ENCODE peak calls at places on chromosomes 13 and 19, in seven cellular contexts. H is cardiac muscle cell, Y is fibroblast of villous mesenchyme, Z is cardiac fibroblast, N is Caco-2, V is GM06990, G is gastrocnemius medialis. W is an unnamed sample.

GRCh38 chr13:98144501-98145350 is 1.8 kb downstream of the FARP1 start:
- DNase-seq in N (peak), H (peak), Y (peak), G (no peak), V (no peak), Z (peak), W (peak)

GRCh38 chr19:14502334-14503092 is 6.6 kb upstream of the GIPC1 start:
- DNase-seq in V (no peak), G (no peak), Z (peak), N (peak), H (no peak), Y (peak), W (no peak)

GRCh38 chr19:5338661-5339469 is 1.7 kb downstream of the PTPRS start:
- DNase-seq in Y (no peak), V (peak), Z (no peak), H (peak), G (no peak), N (no peak), W (peak)

GRCh38 chr13:112849500-112849899 is 119.5 kb upstream of the MCF2L start:
- DNase-seq in G (no peak), N (no peak), V (no peak), Y (no peak), Z (no peak), H (no peak), W (peak)

GRCh38 chr13:41034862-41035261 is 15.7 kb upstream of the ELF1 start:
- DNase-seq in Z (peak), Y (no peak), G (no peak), N (no peak), V (no peak), H (no peak), W (no peak)

GRCh38 chr13:92573467-92574057 is 653.0 kb upstream of the GPC6 start:
- DNase-seq in Y (peak), V (no peak), H (peak), N (no peak), Z (peak), G (no peak), W (no peak)

GRCh38 chr19:30219682-30220081 is 152.5 kb upstream of the ZNF536 start:
- DNase-seq in N (no peak), G (no peak), V (no peak), Z (no peak), H (no peak), Y (no peak), W (peak)

GRCh38 chr13:99376924-99377323 is 69.7 kb upstream of the GPR183 start:
- DNase-seq in G (no peak), N (no peak), V (no peak), Y (no peak), H (no peak), Z (no peak), W (no peak)

GRCh38 chr13:60111726-60112125 is 52.0 kb downstream of the DIAPH3 start:
- DNase-seq in Z (peak), Y (no peak), V (no peak), N (no peak), H (no peak), G (no peak), W (no peak)

GRCh38 chr19:56348289-56348877 is 33.7 kb upstream of the ZSCAN5A start:
- DNase-seq in G (no peak), V (no peak), Z (peak), N (no peak), H (no peak), Y (peak), W (peak)

GRCh38 chr13:98974053-98974452 is 3.8 kb downstream of the DOCK9 start:
- DNase-seq in N (no peak), V (peak), G (no peak), H (no peak), Z (no peak), Y (no peak), W (no peak)

GRCh38 chr19:46748325-46749109 is 2.3 kb upstream of the STRN4 start:
- DNase-seq in H (peak), Z (peak), G (no peak), N (no peak), Y (peak), V (no peak), W (peak)

GRCh38 chr19:53655042-53655665 is 23.4 kb downstream of the DPRX start:
- DNase-seq in Z (no peak), N (no peak), H (no peak), V (no peak), Y (no peak), G (no peak), W (no peak)

GRCh38 chr19:53553865-53554791 is 16.2 kb downstream of the ZNF331 start:
- DNase-seq in Y (peak), H (peak), V (peak), N (peak), G (peak), Z (peak), W (no peak)

GRCh38 chr19:31054430-31054829 is 294.8 kb downstream of the TSHZ3 start:
- DNase-seq in Z (peak), Y (peak), N (peak), G (no peak), V (no peak), H (peak), W (peak)

GRCh38 chr19:14342809-14343208 is 38.4 kb upstream of the ADGRE5 start:
- DNase-seq in V (no peak), G (no peak), H (no peak), Y (no peak), N (no peak), Z (no peak), W (no peak)

GRCh38 chr19:12482505-12482886 is 2.1 kb downstream of the ZNF709 start:
- DNase-seq in Z (no peak), G (no peak), N (no peak), V (no peak), Y (no peak), H (no peak), W (no peak)

GRCh38 chr13:43245374-43245964 is 222.1 kb downstream of the DNAJC15 start:
- DNase-seq in Z (peak), G (no peak), N (no peak), Y (peak), H (no peak), V (no peak), W (no peak)

GRCh38 chr19:39641773-39642172 is 13.9 kb upstream of the LGALS16 start:
- DNase-seq in H (no peak), Y (no peak), G (no peak), N (no peak), V (no peak), Z (no peak), W (no peak)

GRCh38 chr19:6216996-6217751 is 62.6 kb downstream of the MLLT1 start:
- DNase-seq in N (peak), Z (no peak), Y (peak), G (no peak), H (peak), V (no peak), W (peak)

GRCh38 chr13:112718318-112718717 is 28.5 kb downstream of the ATP11A start:
- DNase-seq in Z (no peak), V (no peak), H (no peak), N (peak), G (no peak), Y (no peak), W (no peak)

GRCh38 chr19:11420429-11420893 is 1.3 kb upstream of the RGL3 start:
- DNase-seq in Z (peak), V (no peak), H (peak), G (peak), Y (peak), N (no peak), W (no peak)

GRCh38 chr13:26538363-26539317 is 18.8 kb upstream of the WASF3 start:
- DNase-seq in Z (peak), N (no peak), G (no peak), H (no peak), V (no peak), Y (no peak), W (no peak)

GRCh38 chr19:5718032-5718578 is 1.8 kb downstream of the LONP1 start:
- DNase-seq in Y (peak), N (no peak), G (no peak), Z (peak), V (no peak), H (no peak), W (no peak)

GRCh38 chr19:13790354-13790753 is 4.9 kb upstream of the ZSWIM4 start:
- DNase-seq in N (no peak), Z (peak), Y (peak), G (no peak), H (no peak), V (no peak), W (no peak)

GRCh38 chr19:50932018-50932689 is 20.7 kb downstream of the KLK5 start:
- DNase-seq in Z (no peak), V (no peak), H (no peak), G (no peak), Y (no peak), N (no peak), W (no peak)

GRCh38 chr13:36848228-36848982 is 29.4 kb downstream of the RFXAP start:
- DNase-seq in Z (peak), V (no peak), N (no peak), Y (no peak), G (no peak), H (no peak), W (no peak)

GRCh38 chr13:95235944-95236343 is 65.3 kb downstream of the ABCC4 start:
- DNase-seq in N (no peak), H (no peak), G (no peak), Z (no peak), Y (no peak), V (no peak), W (no peak)

GRCh38 chr13:95235199-95235726 is 66.0 kb downstream of the ABCC4 start:
- DNase-seq in V (no peak), Z (no peak), G (no peak), Y (no peak), H (no peak), N (no peak), W (no peak)

GRCh38 chr13:95236774-95237173 is 64.5 kb downstream of the ABCC4 start:
- DNase-seq in V (no peak), G (no peak), N (no peak), H (no peak), Z (no peak), Y (no peak), W (no peak)

GRCh38 chr13:95239293-95239692 is 62.0 kb downstream of the ABCC4 start:
- DNase-seq in H (no peak), N (no peak), G (no peak), V (no peak), Y (peak), Z (no peak), W (no peak)

DNA sequence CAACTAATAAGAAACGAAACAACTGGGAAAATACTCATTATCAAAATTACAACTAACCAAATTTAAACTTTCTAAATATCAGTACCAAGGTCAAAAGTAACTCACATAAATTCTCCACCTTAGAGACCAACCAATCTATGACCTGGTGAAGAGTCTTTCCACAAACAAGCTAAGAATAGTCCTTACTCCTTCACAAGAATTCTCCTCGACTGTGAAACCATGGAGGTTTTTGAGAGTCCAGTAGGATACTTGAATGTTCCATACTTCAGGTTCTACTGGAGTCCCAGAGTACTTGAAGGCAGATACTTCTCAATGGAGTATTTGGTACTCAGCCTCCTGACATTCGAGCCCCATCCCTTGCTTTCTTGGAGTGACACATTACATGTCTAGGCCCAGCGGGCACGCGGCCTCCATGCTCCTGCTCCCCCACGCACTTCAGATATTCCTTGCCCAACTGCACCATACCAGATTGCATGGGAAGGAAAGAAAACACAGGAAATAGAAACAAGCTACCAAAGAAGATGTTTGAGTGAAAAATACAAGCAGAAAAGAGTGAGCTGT is 63.9 kb downstream of the ABCC4 start:
- DNase-seq in G (no peak), V (no peak), H (no peak), N (no peak), Z (no peak), Y (no peak), W (no peak)
- H3K4me3 ChIP-seq in G (no peak), V (no peak), H (no peak), N (no peak), Z (no peak), Y (no peak), W (no peak)

GRCh38 chr19:2603320-2603719 is 99.2 kb downstream of the GNG7 start:
- DNase-seq in Z (peak), N (no peak), H (peak), Y (peak), G (no peak), V (no peak), W (peak)
- H3K4me3 ChIP-seq in Z (no peak), N (no peak), H (no peak), Y (peak), G (peak), V (no peak), W (no peak)

DNA sequence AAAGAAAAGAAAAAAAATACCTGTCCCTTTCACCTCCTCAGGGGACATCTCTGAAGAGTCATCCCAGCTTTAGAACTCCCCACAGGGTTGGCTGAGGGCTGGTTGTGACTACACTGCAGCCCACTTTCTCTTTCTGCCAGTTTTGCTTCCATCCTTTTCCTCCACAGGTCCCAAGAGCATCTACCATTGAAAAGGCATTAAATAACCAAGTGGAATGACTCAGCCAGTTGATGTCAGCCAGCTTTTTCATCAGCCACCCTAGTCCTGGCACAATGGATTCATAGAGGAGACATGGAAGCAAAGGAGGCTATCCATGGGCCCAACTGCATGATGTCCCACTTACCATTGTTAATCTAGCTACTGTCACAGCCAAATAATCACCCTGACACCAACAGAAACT is 9.2 kb upstream of the RCBTB1 start:
- DNase-seq in Y (no peak), G (no peak), N (no peak), V (no peak), H (no peak), Z (peak), W (no peak)
- H3K4me3 ChIP-seq in Y (no peak), G (no peak), N (no peak), V (no peak), H (no peak), Z (no peak), W (no peak)

GRCh38 chr13:33205224-33205623 is 80.3 kb downstream of the STARD13 start:
- DNase-seq in G (no peak), H (no peak), Z (peak), N (no peak), Y (no peak), V (no peak), W (no peak)
- H3K4me3 ChIP-seq in G (peak), H (no peak), Z (no peak), N (no peak), Y (peak), V (peak), W (no peak)

DNA sequence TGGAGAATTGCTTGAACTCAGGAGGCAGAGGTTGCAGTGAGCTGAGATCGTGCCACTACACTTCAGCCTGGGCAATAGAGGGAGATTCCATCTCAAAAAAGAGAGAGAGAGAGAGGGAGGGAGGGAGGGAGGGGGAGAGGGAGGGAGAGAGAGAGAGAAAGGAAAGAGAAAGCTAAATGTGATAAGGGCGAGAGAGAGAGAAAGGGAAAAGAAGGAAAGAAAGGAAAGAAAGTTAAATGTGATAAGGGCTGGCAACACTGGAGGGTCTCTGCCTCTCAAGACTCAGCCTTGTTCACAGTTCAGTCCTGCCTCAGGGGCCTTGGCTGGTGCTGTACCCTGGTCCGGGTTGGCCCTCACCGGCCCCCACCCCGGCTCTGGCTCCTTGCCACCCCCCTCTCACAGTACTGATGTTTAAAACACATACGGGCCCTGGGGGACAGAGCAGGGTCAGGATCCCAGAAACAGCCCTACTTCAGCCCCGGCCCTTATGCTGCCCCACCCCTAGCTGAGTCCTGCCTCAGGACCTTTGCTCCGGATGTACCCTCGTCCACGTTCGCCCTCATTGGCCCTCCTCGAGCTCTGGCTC is 3.5 kb downstream of the MAP1S start:
- DNase-seq in H (no peak), V (no peak), G (no peak), Y (no peak), N (no peak), Z (no peak), W (no peak)
- H3K4me3 ChIP-seq in H (no peak), V (no peak), G (no peak), Y (no peak), N (no peak), Z (no peak), W (no peak)

W was measured in HAP-1.